ENCODE peak calls at places on chromosome 20, in nine cellular contexts. V is lower leg skin, A is neural crest cell, C is WTC11, Q is lower lobe of right lung, T is GM20000, Y is K562, L is HCT116, Z is heart right ventricle. P is an unnamed sample.

GRCh38 chr20:10433014-10433622 is 904 bp downstream of the MKKS start:
- DNase-seq in Y (no peak), T (no peak), Z (no peak), A (no peak), V (no peak), L (no peak), Q (no peak), C (no peak), P (no peak)

GRCh38 chr20:46056970-46057855 is 28.2 kb downstream of the SLC12A5 start:
- DNase-seq in V (peak; percentile 83), Y (peak; percentile 71), A (peak; percentile 65), Q (peak; percentile 54), Z (peak; percentile 57), T (peak; percentile 48), C (peak; percentile 83), L (no peak), P (no peak)

GRCh38 chr20:61056136-61056535 is 195.9 kb upstream of the CDH4 start:
- DNase-seq in L (no peak), Z (no peak), T (no peak), C (no peak), V (peak; percentile 68), Y (no peak), Q (no peak), A (no peak), P (no peak)

GRCh38 chr20:43722153-43722505 is 4.7 kb downstream of the GTSF1L start:
- DNase-seq in Q (no peak), V (no peak), L (no peak), Z (no peak), Y (no peak), C (no peak), T (no peak), A (no peak), P (no peak)

GRCh38 chr20:48776306-48776705 is 51.5 kb downstream of the PREX1 start:
- DNase-seq in T (no peak), A (no peak), C (no peak), Y (no peak), L (no peak), V (no peak), Z (no peak), Q (no peak), P (no peak)

GRCh38 chr20:47464380-47465101 is 37.1 kb upstream of the NCOA3 start:
- DNase-seq in Q (no peak), C (no peak), L (peak; percentile 36), V (peak; percentile 88), Y (no peak), T (no peak), A (no peak), Z (peak; percentile 23), P (no peak)

GRCh38 chr20:46477225-46477624 is 36.1 kb downstream of the ZNF334 start:
- DNase-seq in T (no peak), Q (no peak), L (no peak), V (no peak), C (no peak), Y (no peak), A (no peak), Z (no peak), P (no peak)

GRCh38 chr20:9286501-9286900 is 217.6 kb downstream of the PLCB4 start:
- DNase-seq in Q (no peak), Y (no peak), A (no peak), L (no peak), Z (no peak), V (no peak), C (no peak), T (no peak), P (no peak)

GRCh38 chr20:5890773-5891441 is 59.4 kb downstream of the TRMT6 start:
- DNase-seq in Y (no peak), A (no peak), Z (no peak), C (no peak), L (no peak), Q (no peak), V (no peak), T (no peak), P (no peak)

GRCh38 chr20:35296101-35296554 is 3.9 kb upstream of the FAM83C start:
- DNase-seq in Q (no peak), L (no peak), T (no peak), A (no peak), V (no peak), C (no peak), Z (no peak), Y (no peak), P (no peak)

GRCh38 chr20:35298264-35298663 is 6.0 kb upstream of the FAM83C start:
- DNase-seq in L (no peak), C (no peak), A (no peak), V (no peak), Q (no peak), T (no peak), Z (no peak), Y (no peak), P (no peak)

GRCh38 chr20:35297740-35298139 is 5.5 kb upstream of the FAM83C start:
- DNase-seq in A (no peak), T (no peak), Q (no peak), Y (no peak), L (no peak), C (no peak), V (no peak), Z (no peak), P (no peak)

GRCh38 chr20:35295674-35296073 is 3.4 kb upstream of the FAM83C start:
- DNase-seq in Q (no peak), L (no peak), Z (no peak), V (no peak), C (no peak), Y (no peak), A (no peak), T (no peak), P (no peak)

DNA sequence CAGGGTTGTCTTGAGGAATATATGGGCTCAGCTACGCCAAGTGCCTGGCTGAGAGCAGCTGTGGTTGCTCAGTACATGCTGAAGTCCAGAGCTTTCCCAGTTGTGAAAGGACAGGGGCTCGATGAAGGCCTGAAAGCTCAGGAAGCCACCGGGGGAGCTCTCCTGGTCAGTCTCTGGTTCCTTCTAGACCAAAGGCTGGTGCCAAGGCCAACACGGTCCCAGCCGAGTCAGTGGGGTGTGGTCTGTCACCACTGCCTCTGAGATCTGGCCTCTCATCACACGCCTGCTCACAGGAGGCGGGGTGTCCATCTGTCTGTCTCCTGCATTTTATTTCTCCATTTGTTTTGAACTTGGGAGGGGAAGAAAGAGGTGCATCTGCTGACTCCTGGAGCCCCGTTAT is 4.9 kb upstream of the FAM83C start:
- DNase-seq in Y (no peak), L (no peak), A (no peak), V (no peak), C (no peak), Z (no peak), T (no peak), Q (no peak), P (no peak)
- TF ChIP-seq CTCF in Y (no peak), L (no peak), A (no peak), V (no peak), C (no peak), Z (no peak), T (no peak), Q (no peak), P (no peak)

GRCh38 chr20:58864346-58864745 is 11.8 kb downstream of the GNAS start:
- DNase-seq in V (no peak), C (no peak), Y (no peak), Q (no peak), L (no peak), Z (no peak), T (no peak), A (no peak), P (no peak)
- TF ChIP-seq CTCF in V (no peak), C (no peak), Y (peak; percentile 36), Q (no peak), L (peak; percentile 47), Z (peak; percentile 14), T (no peak), A (peak; percentile 33), P (no peak)

DNA sequence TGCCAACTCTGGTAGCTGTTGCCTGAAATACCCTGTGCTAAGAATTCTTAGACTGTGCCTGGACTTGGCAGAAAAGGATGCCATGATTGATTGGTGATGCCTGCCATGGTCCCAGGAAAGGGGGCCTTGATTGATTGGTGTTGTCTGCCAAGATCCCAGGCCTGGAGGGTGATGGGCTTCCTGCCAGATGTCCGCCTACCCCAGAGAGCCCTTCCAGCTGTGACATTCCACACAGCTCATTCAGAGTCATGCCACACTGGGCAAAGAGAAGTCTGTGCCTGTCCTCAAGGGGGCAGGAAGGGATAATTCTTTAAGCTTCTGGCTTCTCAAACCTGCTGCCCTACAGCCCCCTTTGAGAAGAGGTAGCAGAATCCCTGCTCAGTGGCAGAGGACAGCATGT is 24.6 kb downstream of the RIMS4 start:
- DNase-seq in T (no peak), A (no peak), Z (no peak), Y (no peak), V (no peak), L (no peak), C (peak; percentile 64), Q (no peak), P (no peak)
- TF ChIP-seq CTCF in T (no peak), A (no peak), Z (no peak), Y (no peak), V (no peak), L (no peak), C (no peak), Q (no peak), P (no peak)

GRCh38 chr20:50274570-50275430 is 84.2 kb downstream of the CEBPB start:
- DNase-seq in T (no peak), C (no peak), A (no peak), Q (peak; percentile 94), Z (peak; percentile 70), V (peak; percentile 94), Y (no peak), L (no peak), P (no peak)

GRCh38 chr20:50272413-50273120 is 81.9 kb downstream of the CEBPB start:
- DNase-seq in C (no peak), Y (no peak), T (no peak), Z (no peak), A (no peak), Q (no peak), V (no peak), L (no peak), P (no peak)

GRCh38 chr20:50271674-50272412 is 81.2 kb downstream of the CEBPB start:
- DNase-seq in C (no peak), Z (peak; percentile 60), T (no peak), Y (no peak), Q (peak; percentile 85), A (no peak), V (peak; percentile 87), L (no peak), P (no peak)

GRCh38 chr20:50276119-50277063 is 85.8 kb downstream of the CEBPB start:
- DNase-seq in L (no peak), T (no peak), Q (peak; percentile 78), C (no peak), Z (no peak), V (no peak), A (no peak), Y (no peak), P (no peak)

DNA sequence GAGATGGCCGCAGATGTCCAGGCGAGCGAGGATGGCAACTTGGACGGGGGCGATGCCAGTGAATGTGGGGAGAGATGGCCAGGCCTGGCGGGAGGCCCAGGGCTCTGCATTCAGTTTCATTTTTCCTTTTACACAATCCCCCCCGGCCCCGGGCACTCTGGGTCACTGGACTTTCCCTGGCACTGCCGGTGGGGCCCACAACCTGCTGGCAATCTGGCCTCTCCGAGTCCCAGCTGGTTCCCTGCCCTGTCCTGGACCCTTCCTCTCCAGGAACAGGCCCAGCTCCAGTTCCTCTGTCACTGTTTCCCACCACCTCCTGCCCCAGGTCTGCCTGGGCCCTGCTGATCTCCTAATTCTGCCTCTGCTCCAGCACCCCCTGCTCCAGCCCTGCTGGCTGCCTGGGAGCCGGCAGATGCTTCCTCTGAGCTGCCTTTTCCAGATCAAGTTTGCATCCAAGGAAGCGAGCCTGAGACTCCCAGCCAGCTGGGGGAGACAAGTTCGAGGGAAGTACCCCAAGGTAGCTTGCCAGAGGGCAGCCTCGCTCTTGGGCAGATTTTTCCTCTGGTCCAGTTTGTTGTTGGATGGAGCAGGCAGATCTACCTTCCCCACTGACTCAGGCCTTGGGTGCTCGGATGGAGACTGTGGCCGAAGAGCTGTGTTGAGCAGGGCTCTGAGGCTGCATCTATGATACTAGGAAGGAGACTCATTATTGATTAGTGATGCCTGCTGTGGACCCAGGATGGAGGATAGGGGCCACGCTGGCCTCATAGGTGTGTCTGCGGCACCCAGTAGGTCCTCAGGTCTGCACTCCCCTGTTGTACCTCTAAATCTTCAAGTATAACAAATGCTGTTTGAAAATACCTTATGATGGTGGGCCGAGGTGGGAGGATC is 83.2 kb downstream of the CEBPB start:
- DNase-seq in Q (no peak), C (peak; percentile 26), V (peak; percentile 87), L (no peak), Y (no peak), Z (no peak), T (no peak), A (no peak), P (no peak)
- TF ChIP-seq CTCF in Q (no peak), C (no peak), V (no peak), L (no peak), Y (no peak), Z (no peak), T (no peak), A (no peak), P (no peak)